ENCODE peak calls at places on chromosomes 3 and 15, in eight cellular contexts. R, F, X, H, P, M, T and Q are unnamed samples. For H3K4me1, the result is how much of the 10 kb centered on the place peaks cover.

GRCh38 chr3:119333773-119334492 is 39.8 kb downstream of the ARHGAP31 start:
- DNase-seq in F (no peak), H (no peak), M (no peak), P (no peak), X (no peak), R (no peak), T (no peak), Q (no peak)

GRCh38 chr15:66849746-66850077 is 147.7 kb downstream of the SMAD6 start:
- DNase-seq in T (no peak), R (no peak), F (peak), M (no peak), H (no peak), X (no peak), P (no peak), Q (no peak)

GRCh38 chr3:192869131-192870027 is 48.3 kb downstream of the MB21D2 start:
- DNase-seq in M (no peak), R (no peak), H (peak), X (no peak), P (no peak), F (no peak), T (no peak), Q (peak)

GRCh38 chr3:175662815-175663214 is 803.7 kb downstream of the NAALADL2 start:
- DNase-seq in T (no peak), F (no peak), P (no peak), X (no peak), M (no peak), H (no peak), R (no peak), Q (no peak)

GRCh38 chr15:97745481-97746071 is 214.9 kb upstream of the ARRDC4 start:
- DNase-seq in M (no peak), T (peak), F (no peak), P (no peak), R (no peak), H (no peak), X (peak), Q (peak)

GRCh38 chr3:78872195-78872594 is 895.6 kb downstream of the ROBO1 start:
- DNase-seq in F (no peak), M (no peak), P (no peak), X (no peak), H (no peak), T (peak), R (no peak), Q (peak)

GRCh38 chr15:24848050-24848449 is 106.7 kb upstream of the SNRPN start:
- DNase-seq in T (peak), M (no peak), P (no peak), F (no peak), R (no peak), H (peak), X (peak), Q (no peak)

GRCh38 chr15:87349181-87349580 is 907.4 kb downstream of the NTRK3 start:
- DNase-seq in T (no peak), M (no peak), X (no peak), F (no peak), R (no peak), P (no peak), H (peak), Q (no peak)

GRCh38 chr15:73270366-73271097 is 98.2 kb downstream of the HCN4 start:
- DNase-seq in H (no peak), X (no peak), R (no peak), T (no peak), M (no peak), F (no peak), P (no peak), Q (no peak)

GRCh38 chr3:115623414-115623868 is at the start of gene GAP43:
- DNase-seq in T (peak), F (no peak), H (peak), M (no peak), R (no peak), X (peak), P (no peak), Q (peak)

GRCh38 chr3:187210555-187211327 is 13.5 kb downstream of the RTP1 start:
- DNase-seq in P (no peak), F (no peak), H (peak), T (peak), M (no peak), X (no peak), R (no peak), Q (peak)

GRCh38 chr15:101455291-101455916 is 34.1 kb downstream of the PCSK6 start:
- DNase-seq in P (no peak), X (no peak), R (no peak), H (no peak), F (no peak), T (peak), M (no peak), Q (peak)

GRCh38 chr3:89440351-89440750 is 332.9 kb downstream of the EPHA3 start:
- DNase-seq in T (no peak), P (no peak), R (no peak), H (no peak), F (no peak), X (no peak), M (no peak), Q (no peak)

DNA sequence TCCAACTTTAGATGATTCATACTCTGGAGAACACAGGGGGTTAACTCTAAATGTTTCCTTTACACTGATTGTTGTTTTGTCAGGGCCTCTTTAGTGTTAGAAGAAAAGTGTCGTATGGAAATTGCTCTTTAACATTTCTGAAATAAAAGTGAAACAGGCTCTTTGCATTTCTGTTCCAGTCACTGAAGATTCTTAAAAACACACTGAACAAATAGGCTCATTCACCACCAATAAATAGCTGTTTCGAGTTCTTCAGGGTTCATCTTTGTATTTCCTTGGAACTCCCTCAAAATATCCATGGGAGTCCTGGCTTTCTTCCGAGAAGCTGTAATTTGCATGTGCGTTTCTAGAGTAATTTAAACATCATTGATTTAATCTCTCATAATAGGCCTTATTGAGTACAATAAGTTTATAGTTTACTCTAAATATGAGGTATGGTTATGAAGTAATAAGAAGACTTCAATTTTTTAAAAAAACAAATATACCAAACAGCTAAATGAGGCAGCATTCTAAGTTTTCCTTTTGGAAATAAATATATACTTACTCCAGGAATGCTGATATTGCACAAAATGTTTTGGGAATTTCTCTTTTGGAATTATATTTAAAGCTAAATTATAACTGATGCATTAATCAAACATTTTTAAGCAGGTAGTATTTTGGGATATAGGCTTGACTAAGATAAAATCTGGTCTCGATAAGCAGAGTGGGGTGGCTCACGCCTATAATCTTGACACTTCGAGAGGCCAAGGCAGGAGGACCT is 327.4 kb downstream of the EPHA3 start:
- DNase-seq in M (no peak), T (no peak), R (no peak), F (no peak), H (no peak), X (no peak), P (no peak), Q (peak)
- H3K4me1 ChIP-seq in M (under half), T (under half), R (under half), F (under half), H (under half), X (under half), P (under half), Q (under half)

GRCh38 chr3:28080716-28081115 is 160.7 kb upstream of the CMC1 start:
- DNase-seq in M (no peak), T (no peak), H (no peak), P (no peak), F (no peak), R (no peak), X (no peak), Q (no peak)

GRCh38 chr3:28077566-28077965 is 163.9 kb upstream of the CMC1 start:
- DNase-seq in F (no peak), P (no peak), X (no peak), R (no peak), M (no peak), T (peak), H (peak), Q (peak)

GRCh38 chr3:28081533-28081947 is 159.9 kb upstream of the CMC1 start:
- DNase-seq in F (no peak), T (no peak), P (no peak), H (no peak), X (no peak), M (no peak), R (no peak), Q (no peak)
- H3K4me1 ChIP-seq in F (under half), T (under half), P (under half), H (under half), X (under half), M (under half), R (under half), Q (under half)

GRCh38 chr3:195906865-195907729 is 1.3 kb downstream of the TNK2 start:
- DNase-seq in F (no peak), R (peak), P (peak), T (no peak), X (no peak), H (peak), M (peak), Q (no peak)
- H3K4me1 ChIP-seq in F (under half), R (under half), P (half or more), T (under half), X (under half), H (under half), M (under half), Q (under half)

DNA sequence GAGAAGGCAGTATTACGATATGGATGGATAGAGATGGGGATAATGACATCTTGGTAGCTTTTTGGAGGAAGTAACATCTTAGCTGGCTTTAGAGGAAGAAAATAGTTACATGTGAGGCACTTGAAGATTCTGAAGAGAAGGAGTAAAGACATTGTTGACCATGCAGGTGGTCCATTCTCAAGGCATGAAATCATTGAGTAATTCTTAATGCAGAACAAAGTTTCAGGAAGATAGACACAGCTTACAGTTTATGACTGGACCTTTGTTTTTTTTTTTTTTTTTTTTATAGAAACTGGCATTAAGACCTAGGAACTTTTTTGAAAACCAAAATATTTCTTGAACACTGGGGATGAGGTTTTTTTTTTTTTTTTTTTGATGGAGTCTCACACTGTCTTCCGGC is 28.3 kb downstream of the MBNL1 start:
- DNase-seq in F (no peak), X (no peak), M (no peak), R (no peak), P (no peak), T (no peak), H (no peak), Q (no peak)
- H3K4me1 ChIP-seq in F (half or more), X (half or more), M (half or more), R (half or more), P (half or more), T (under half), H (under half), Q (under half)

DNA sequence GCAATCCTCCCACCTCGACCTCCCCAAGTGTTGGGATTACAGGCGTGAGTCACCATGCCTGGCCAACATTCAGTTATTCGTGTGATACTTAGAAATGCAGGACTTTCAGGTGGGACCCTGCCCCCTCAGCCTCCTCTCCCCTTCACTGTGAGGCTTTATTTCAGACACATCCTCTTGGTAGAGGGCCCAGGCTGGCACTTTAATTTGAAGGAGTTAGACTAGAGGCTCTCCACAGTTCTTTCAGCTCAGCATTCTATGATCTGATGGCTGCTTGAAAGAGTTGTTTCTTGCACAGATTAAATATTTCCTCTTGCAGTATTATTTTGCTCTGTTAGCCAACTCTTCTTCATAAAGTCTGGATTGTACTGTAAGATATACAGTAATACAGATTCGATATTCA is 35.1 kb downstream of the CTDSPL start:
- DNase-seq in R (no peak), X (no peak), T (no peak), P (no peak), M (no peak), F (no peak), H (no peak), Q (no peak)
- H3K4me1 ChIP-seq in R (under half), X (under half), T (under half), P (half or more), M (under half), F (half or more), H (under half), Q (under half)